ENCODE peak calls at places on chromosomes 13 and 19, in seven cellular contexts. Z, S, O, C, J, D and Y are unnamed samples.

GRCh38 chr19:48967346-48968178 is 2.5 kb downstream of the FTL start:
- DNase-seq in Z (no peak), D (peak; percentile 96), S (no peak), C (no peak), J (no peak), O (peak; percentile 50), Y (no peak)

GRCh38 chr13:98582947-98583346 is 6.0 kb upstream of the STK24 start:
- DNase-seq in S (no peak), J (no peak), Z (no peak), C (no peak), O (no peak), D (no peak), Y (no peak)

GRCh38 chr19:15471639-15472101 is 7.3 kb upstream of the RASAL3 start:
- DNase-seq in C (no peak), D (no peak), S (no peak), O (no peak), J (no peak), Z (no peak), Y (no peak)

GRCh38 chr13:25177636-25178035 is 5.5 kb upstream of the AMER2 start:
- DNase-seq in S (no peak), Z (no peak), J (no peak), C (no peak), O (no peak), D (no peak), Y (no peak)

GRCh38 chr19:48815870-48816501 is 5.2 kb upstream of the BCAT2 start:
- DNase-seq in J (peak; percentile 62), D (peak; percentile 21), S (no peak), C (no peak), O (no peak), Z (peak; percentile 76), Y (peak; percentile 84)

GRCh38 chr19:44582581-44583265 is 30.6 kb upstream of the IGSF23 start:
- DNase-seq in Z (no peak), D (no peak), O (no peak), S (peak; percentile 36), C (peak; percentile 23), J (no peak), Y (no peak)

GRCh38 chr13:34611678-34612077 is 330.4 kb upstream of the NBEA start:
- DNase-seq in Z (no peak), C (no peak), D (no peak), S (no peak), O (no peak), J (no peak), Y (peak; percentile 49)

GRCh38 chr19:24048261-24048660 is 38.7 kb upstream of the ZNF254 start:
- DNase-seq in D (no peak), S (no peak), C (no peak), Z (no peak), J (no peak), O (no peak), Y (no peak)